ENCODE peak calls at places on chromosomes 4 and X, in five cellular contexts. N is endothelial cell of umbilical vein, E is cardiac muscle cell, V is neural progenitor cell, X is psoas muscle. C is an unnamed sample. For H3K36me3, the result is how much of the 10 kb centered on the place peaks cover.

GRCh38 chr4:182192511-182193181 is 50.6 kb upstream of the TENM3 start:
- DNase-seq in N (no peak), E (peak), V (no peak), X (no peak), C (no peak)

GRCh38 chr4:97395980-97396562 is 747.2 kb downstream of the STPG2 start:
- DNase-seq in N (no peak), E (no peak), V (peak), X (no peak), C (no peak)

GRCh38 chr4:78704981-78705757 is 71.0 kb upstream of the BMP2K start:
- DNase-seq in N (no peak), E (peak), V (no peak), X (no peak), C (no peak)

GRCh38 chrX:136725446-136726104 is 55.2 kb downstream of the ARHGEF6 start:
- DNase-seq in N (peak), E (peak), V (no peak), X (peak), C (no peak)

GRCh38 chrX:18792828-18793227 is 85.4 kb downstream of the PPEF1 start:
- DNase-seq in N (peak), E (no peak), V (no peak), X (no peak), C (no peak)

GRCh38 chr4:102328045-102328444 is 17.2 kb downstream of the SLC39A8 start:
- DNase-seq in N (no peak), E (peak), V (no peak), X (no peak), C (no peak)

GRCh38 chr4:113368056-113368455 is 318.6 kb downstream of the ANK2 start:
- DNase-seq in N (no peak), E (no peak), V (no peak), X (no peak), C (no peak)

GRCh38 chrX:49171752-49172279 is at the start of gene PLP2:
- DNase-seq in N (peak), E (peak), V (peak), X (peak), C (peak)

GRCh38 chr4:176186721-176187395 is 8.5 kb downstream of the SPATA4 start:
- DNase-seq in N (no peak), E (no peak), V (no peak), X (no peak), C (no peak)

GRCh38 chr4:176188654-176189053 is 6.7 kb downstream of the SPATA4 start:
- DNase-seq in N (no peak), E (no peak), V (no peak), X (no peak), C (no peak)

GRCh38 chr4:176187610-176188009 is 7.8 kb downstream of the SPATA4 start:
- DNase-seq in N (no peak), E (no peak), V (no peak), X (no peak), C (no peak)

GRCh38 chr4:176185068-176185467 is 10.3 kb downstream of the SPATA4 start:
- DNase-seq in N (no peak), E (peak), V (no peak), X (no peak), C (no peak)

DNA sequence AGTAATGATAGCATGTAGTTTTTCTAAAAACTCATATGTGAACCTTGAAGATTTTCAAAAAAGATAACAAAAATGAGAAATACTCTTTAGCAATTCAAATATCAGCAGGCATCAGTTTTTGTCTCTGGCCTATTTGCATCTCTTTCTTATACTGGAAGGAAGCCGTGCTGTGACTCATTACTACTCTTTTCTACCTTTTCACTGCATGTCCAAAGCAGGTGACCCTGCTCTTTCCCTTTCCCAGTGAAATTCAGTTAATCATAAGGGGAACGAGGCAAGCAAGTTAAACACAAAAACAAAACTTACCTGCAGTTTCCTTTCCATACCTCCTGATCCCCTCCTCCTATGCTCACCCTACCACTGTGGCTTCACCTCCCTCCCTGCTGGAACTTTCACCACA is 9.3 kb downstream of the SPATA4 start:
- DNase-seq in N (no peak), E (no peak), V (no peak), X (no peak), C (no peak)
- TF ChIP-seq CTCF in N (no peak), E (no peak), V (no peak), X (no peak), C (no peak)

GRCh38 chr4:7786517-7786916 is 153.1 kb downstream of the AFAP1 start:
- DNase-seq in N (no peak), E (no peak), V (no peak), X (no peak), C (no peak)

GRCh38 chr4:7788687-7789425 is 150.8 kb downstream of the AFAP1 start:
- DNase-seq in N (no peak), E (peak), V (no peak), X (peak), C (no peak)

GRCh38 chr4:7787067-7787466 is 152.6 kb downstream of the AFAP1 start:
- DNase-seq in N (no peak), E (no peak), V (no peak), X (no peak), C (no peak)

GRCh38 chr4:7788193-7788592 is 151.5 kb downstream of the AFAP1 start:
- DNase-seq in N (no peak), E (no peak), V (no peak), X (no peak), C (no peak)

DNA sequence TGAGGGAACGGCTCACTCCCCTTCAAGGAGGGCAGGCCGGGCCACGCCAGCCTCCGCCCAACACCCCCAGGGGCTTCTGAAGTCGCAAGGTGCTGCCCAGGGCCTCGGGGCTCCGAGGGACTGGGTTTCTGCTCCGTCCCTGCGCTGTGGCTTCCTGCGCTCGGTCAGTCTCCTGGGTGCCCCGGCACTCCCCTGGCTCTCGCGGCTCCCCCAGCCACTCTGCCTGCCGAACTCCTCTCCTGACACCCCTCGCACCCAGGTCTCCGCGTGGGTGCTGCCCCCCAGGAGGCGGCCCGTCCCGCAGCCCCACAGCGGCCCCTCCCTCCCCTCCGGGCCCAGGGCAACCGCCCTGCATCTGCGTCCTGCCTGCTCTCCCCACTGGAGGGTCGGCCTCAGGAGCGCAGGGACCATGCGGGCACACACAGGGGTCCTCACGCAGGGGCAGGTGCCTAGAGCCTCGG is 151.9 kb downstream of the AFAP1 start:
- DNase-seq in N (no peak), E (no peak), V (no peak), X (no peak), C (no peak)
- H3K36me3 ChIP-seq in N (half or more), E (under half), V (under half), X (under half), C (under half)

DNA sequence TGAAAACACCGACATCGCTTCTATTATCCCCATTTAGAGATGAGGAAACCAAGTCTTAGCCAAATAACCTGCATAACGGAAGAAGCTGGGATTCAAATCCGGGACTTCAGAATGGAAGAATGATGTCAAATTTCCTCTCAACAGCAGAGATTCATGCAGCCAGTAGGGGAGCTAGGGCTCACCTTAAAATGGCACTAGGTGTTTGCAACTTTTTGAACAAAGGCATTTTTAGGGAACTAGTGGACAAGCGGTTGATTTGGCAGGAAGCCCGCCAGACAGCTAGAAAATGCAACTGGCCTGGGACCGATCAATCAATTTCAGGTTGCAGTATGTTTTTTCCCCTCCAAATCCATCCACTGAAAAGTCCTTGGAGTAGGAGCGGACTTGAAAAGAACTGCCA is 224.2 kb downstream of the PTTG2 start:
- DNase-seq in N (no peak), E (no peak), V (no peak), X (no peak), C (no peak)
- TF ChIP-seq CTCF in N (no peak), E (peak), V (no peak), X (no peak), C (peak)

DNA sequence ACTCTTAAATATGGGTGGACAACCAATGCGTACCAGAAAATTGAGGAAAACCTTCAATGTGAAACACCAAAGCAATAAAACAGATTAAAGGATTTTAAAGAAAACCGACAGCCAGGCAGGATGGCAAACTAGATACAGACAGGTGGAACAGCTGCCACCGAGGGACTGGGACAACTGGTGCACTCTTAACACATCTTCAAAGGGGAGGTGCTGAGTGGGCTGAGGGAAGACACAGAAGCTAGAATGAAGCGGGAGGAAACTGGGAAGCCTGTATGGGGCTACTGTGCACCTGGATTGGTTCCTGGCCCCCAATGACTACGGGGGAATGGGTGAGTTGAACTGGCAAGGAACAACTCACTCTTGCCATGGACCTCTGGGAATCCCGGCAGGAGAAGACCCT is 20.7 kb downstream of the ZNF280C start:
- DNase-seq in N (no peak), E (no peak), V (no peak), X (no peak), C (no peak)
- H3K36me3 ChIP-seq in N (under half), E (under half), V (under half), X (under half), C (under half)

DNA sequence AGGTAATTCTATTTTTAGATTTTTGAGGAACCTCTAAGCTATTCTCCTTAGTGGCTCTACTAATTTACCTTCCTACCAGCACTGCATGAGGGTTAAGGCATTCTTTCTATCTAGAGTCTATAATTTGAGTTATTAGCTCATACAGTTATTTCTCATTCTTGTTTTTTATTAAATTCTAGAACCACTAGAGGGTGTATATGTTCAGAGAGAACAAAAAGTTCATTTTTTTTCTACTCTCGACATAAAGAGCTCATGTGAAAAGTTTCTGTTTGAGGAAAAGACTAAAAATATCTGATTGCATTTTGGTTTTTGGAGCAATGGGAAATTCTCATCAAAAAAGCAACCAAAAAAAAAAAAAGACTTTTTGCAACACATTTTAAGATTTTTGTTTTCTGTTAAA is 57.0 kb upstream of the LRAT start:
- DNase-seq in N (no peak), E (no peak), V (no peak), X (no peak), C (no peak)
- TF ChIP-seq CTCF in N (no peak), E (peak), V (peak), X (no peak), C (peak)

GRCh38 chrX:116972362-116972761 is 509.6 kb upstream of the CT83 start:
- DNase-seq in N (no peak), E (no peak), V (no peak), X (no peak), C (no peak)
- H3K36me3 ChIP-seq in N (under half), E (under half), V (under half), X (under half), C (under half)

DNA sequence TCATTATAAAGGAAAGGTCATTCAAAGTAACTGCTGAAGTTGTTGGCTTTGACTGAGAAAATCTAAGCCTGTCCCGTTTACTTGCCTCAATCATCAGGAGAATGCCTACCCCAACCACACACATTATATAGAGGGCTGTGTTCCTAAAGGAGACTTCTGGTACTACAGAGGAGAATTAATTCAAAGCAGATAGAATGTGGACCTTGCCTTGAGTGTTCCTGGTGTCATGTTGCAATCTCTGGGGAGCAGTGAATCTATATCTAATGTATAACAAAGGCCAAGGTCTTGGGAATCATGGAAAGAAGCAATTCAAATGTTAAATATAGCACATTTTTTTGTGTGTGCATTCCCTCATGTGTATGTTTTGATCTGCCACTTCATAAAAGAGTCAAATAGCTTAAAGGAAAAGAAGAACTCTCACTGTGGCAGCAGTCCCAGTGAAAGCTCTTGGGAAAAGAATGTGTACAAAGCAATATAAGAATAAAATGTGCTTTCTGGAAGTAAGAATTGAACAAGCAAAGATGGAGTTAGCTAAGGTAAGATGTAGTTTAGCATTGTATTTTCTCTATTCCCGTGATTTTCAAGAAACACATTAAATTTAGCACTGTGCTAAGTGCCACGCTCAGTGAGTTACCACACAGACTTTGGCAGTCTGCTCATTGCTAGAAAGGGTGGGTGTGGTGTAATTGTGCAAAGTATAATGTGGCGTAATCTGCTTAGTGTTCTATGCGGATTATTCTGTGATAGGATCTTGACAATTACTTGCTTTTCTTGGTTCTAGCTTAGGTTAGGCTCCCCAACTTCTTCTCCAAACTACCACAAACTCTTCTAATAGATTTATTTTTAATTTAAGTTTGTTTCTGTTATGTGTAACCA is 13.7 kb downstream of the ADH6 start:
- DNase-seq in N (no peak), E (peak), V (peak), X (no peak), C (no peak)
- TF ChIP-seq CTCF in N (no peak), E (peak), V (no peak), X (no peak), C (no peak)

DNA sequence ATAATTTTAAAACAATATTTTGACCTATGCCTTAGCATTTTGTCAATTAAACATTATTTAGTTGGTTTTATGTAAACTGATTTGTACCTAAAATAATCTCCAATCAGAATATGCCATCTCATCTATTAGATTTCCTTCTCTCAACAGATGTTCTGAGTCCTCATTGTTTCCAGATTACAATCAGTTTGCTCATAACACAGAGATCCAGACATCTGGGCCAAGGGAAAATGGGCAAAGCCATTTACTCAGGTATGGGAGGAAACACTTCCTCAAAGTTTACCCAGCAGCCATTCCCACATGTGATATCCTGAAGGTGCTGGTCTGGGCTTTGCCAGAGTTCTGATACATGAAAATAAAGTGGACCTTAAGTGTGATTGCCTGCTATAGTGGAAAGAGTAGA is 217.9 kb upstream of the GPC4 start:
- DNase-seq in N (no peak), E (no peak), V (no peak), X (no peak), C (no peak)
- H3K36me3 ChIP-seq in N (under half), E (under half), V (under half), X (under half), C (under half)

GRCh38 chrX:39477438-39478120 is 620.2 kb downstream of the BCOR start:
- DNase-seq in N (peak), E (peak), V (peak), X (peak), C (peak)
- TF ChIP-seq CTCF in N (no peak), E (peak), V (peak), X (no peak), C (no peak)

GRCh38 chrX:70669120-70669519 is 224.5 kb downstream of the DLG3 start:
- DNase-seq in N (no peak), E (no peak), V (no peak), X (no peak), C (no peak)
- H3K36me3 ChIP-seq in N (under half), E (under half), V (under half), X (under half), C (under half)

C was measured in Peyer's patch.